ENCODE peak calls at places on chromosomes 13 and 19, in six cellular contexts. Z is stomach, K is colonic mucosa, X is tibial nerve, T is lung, P is spleen. E is an unnamed sample.

GRCh38 chr13:39410089-39410901 is 192.7 kb downstream of the LHFPL6 start:
- DNase-seq in Z (no peak), K (no peak), X (no peak), T (no peak), P (no peak), E (no peak)

GRCh38 chr19:18883530-18884304 is 12.2 kb downstream of the CERS1 start:
- DNase-seq in Z (no peak), K (peak), X (no peak), T (no peak), P (no peak), E (no peak)

GRCh38 chr13:79614519-79614918 is 133.6 kb downstream of the NDFIP2 start:
- DNase-seq in Z (no peak), K (no peak), X (no peak), T (no peak), P (no peak), E (no peak)

GRCh38 chr19:15296353-15296752 is 36.0 kb downstream of the BRD4 start:
- DNase-seq in Z (no peak), K (no peak), X (no peak), T (no peak), P (peak), E (no peak)

GRCh38 chr13:86601351-86601750 is 802.1 kb upstream of the SLITRK6 start:
- DNase-seq in Z (no peak), K (no peak), X (no peak), T (no peak), P (no peak), E (no peak)

GRCh38 chr13:97753942-97754670 is 199.4 kb upstream of the IPO5 start:
- DNase-seq in Z (no peak), K (no peak), X (no peak), T (no peak), P (no peak), E (no peak)

GRCh38 chr19:42420055-42420544 is 7.1 kb downstream of the LIPE start:
- DNase-seq in Z (peak), K (peak), X (no peak), T (no peak), P (peak), E (no peak)

GRCh38 chr13:113956571-113956970 is 17.3 kb downstream of the C13orf46 start:
- DNase-seq in Z (no peak), K (no peak), X (no peak), T (no peak), P (peak), E (no peak)

GRCh38 chr19:33395561-33396550 is 22.3 kb downstream of the CEBPG start:
- DNase-seq in Z (peak), K (no peak), X (peak), T (peak), P (peak), E (no peak)

GRCh38 chr19:44974809-44975347 is 19.7 kb downstream of the CLPTM1 start:
- DNase-seq in Z (no peak), K (no peak), X (no peak), T (no peak), P (no peak), E (no peak)

GRCh38 chr19:44973982-44974735 is 19.0 kb downstream of the CLPTM1 start:
- DNase-seq in Z (no peak), K (no peak), X (no peak), T (no peak), P (no peak), E (no peak)

GRCh38 chr19:44972802-44973201 is 17.6 kb downstream of the CLPTM1 start:
- DNase-seq in Z (no peak), K (no peak), X (no peak), T (no peak), P (no peak), E (no peak)

GRCh38 chr19:44975444-44975843 is 20.3 kb downstream of the CLPTM1 start:
- DNase-seq in Z (no peak), K (no peak), X (no peak), T (no peak), P (no peak), E (no peak)
- TF ChIP-seq CTCF in Z (no peak), K (no peak), X (no peak), T (no peak), P (no peak), E (no peak)

GRCh38 chr13:35720690-35721554 is 244.4 kb upstream of the MAB21L1 start:
- DNase-seq in Z (peak), K (peak), X (no peak), T (peak), P (no peak), E (peak)

GRCh38 chr13:35720290-35720689 is 243.8 kb upstream of the MAB21L1 start:
- DNase-seq in Z (no peak), K (no peak), X (no peak), T (no peak), P (no peak), E (no peak)

GRCh38 chr13:35716644-35717170 is 240.2 kb upstream of the MAB21L1 start:
- DNase-seq in Z (no peak), K (no peak), X (no peak), T (no peak), P (no peak), E (no peak)

GRCh38 chr13:35716186-35716585 is 239.7 kb upstream of the MAB21L1 start:
- DNase-seq in Z (no peak), K (no peak), X (no peak), T (peak), P (no peak), E (no peak)

GRCh38 chr13:35718084-35718483 is 241.6 kb upstream of the MAB21L1 start:
- DNase-seq in Z (no peak), K (no peak), X (no peak), T (no peak), P (no peak), E (no peak)
- TF ChIP-seq CTCF in Z (no peak), K (no peak), X (no peak), T (no peak), P (no peak), E (no peak)

DNA sequence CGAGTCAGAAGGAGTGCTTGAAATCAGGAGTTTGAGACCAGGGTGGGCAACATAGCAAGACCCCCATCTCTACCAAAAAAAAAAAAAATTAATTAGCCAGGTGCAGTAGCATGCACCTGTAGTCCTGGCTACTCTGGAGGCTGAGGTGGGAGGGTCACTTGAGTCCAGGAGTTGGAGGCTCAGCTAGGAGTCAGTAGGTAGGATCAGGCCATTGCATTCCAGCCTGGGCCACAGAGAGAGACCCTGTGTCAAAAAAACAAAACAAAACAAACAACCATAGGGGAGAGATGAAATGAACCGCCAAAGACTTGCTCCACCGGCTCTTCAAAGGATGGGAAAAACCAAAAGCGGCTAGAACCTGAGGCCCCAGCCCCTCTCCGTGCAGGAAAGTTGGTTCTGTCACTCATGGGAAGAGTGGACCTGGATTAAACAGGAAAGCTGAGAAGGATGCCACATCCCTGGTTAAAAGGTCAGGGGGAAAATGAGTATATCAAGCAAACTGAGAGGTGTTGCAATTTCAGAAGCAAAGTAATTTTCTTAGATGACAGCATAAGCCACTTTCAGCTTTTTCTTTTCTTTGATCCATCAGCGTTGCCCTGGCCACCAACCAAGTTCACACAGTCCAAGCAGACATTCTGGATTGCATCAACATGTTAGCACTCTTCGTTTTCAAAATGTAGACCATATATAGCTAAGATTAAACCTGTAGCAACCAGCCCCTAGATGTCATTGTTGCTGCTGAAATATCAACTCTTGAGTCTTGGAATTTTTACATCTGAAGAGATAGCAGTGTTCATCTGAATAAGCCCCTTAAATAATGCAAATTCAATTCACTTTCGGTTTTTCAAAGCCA is 8.9 kb upstream of the ZNF507 start:
- DNase-seq in Z (no peak), K (no peak), X (no peak), T (no peak), P (no peak), E (no peak)
- TF ChIP-seq CTCF in Z (no peak), K (no peak), X (no peak), T (no peak), P (no peak), E (peak)

DNA sequence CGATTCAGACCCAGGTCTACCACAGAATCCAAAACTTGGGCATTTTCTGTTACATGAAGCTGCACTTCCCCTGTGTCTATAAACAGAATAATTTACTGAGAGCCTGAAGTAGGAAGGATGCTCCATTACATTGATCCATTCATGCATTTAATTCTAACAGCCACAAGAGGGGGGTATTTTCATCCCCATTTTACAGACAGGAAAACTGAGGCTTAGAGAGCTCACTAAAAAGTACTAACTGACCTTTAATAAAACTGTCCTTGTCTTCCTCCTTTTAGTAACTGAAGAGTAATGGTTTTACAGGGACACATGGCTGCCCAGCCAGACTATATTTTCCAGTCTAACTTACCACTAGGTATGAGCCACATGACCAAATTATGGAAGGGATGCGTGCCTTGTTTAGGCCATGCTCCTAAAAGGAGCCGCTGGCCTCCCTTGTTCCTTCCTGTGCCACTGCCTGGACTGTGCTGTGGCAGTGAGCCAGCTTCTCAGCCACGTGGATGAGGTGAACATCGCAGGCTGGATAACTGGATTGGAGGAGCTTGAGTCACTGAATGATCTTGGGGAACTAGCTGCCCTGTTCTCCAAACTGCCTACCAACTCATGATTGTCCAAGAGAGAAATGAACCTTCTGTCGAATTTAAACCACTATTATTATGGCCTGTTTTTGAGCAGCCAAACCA is 108.3 kb downstream of the DOCK9 start:
- DNase-seq in Z (peak), K (no peak), X (no peak), T (no peak), P (no peak), E (no peak)
- TF ChIP-seq CTCF in Z (no peak), K (no peak), X (no peak), T (no peak), P (peak), E (no peak)

GRCh38 chr19:41205995-41206394 is 13.0 kb downstream of the CYP2S1 start:
- DNase-seq in Z (no peak), K (no peak), X (no peak), T (no peak), P (no peak), E (no peak)
- TF ChIP-seq CTCF in Z (no peak), K (no peak), X (no peak), T (no peak), P (no peak), E (no peak)

DNA sequence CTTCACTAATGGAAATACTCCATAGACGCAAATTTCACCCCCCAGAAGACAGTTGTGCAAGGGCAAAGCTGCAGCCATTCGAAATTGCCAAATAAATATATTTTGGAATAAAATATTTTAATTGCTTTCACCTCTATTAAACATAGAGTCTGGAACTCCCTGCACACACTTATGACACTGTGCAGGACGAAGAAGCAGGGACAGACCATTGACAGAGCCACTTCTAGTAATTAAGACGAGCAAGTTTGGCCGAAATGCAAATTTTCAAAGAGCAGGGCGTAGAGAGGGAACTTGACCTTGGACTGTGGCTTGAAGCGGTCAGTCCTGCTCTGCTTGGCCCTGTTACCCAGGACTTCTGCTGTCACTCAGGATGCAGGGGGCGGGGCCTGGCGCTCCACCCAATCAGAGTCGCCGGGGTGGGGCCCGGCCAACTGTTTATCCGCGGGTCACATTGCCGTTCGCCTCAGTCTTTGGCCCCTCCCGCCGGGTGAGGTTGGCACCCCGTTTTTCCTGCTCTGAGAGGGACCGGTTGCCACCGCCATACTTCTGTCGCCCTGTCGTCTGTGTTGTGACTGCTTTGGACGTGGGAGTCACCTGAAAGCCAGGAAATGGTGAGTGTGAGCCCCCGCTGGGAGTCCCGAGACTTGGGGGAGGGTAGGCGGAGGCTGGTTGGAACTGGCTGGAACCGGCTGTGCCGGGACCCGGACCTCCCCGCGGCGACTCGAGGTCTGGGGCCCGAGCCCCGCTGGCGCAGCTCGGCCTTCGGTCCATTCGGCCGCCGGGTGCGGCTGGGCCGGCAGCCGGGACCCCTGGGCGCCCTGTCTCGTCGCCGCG is at the start of gene ZNF844:
- DNase-seq in Z (peak), K (peak), X (peak), T (peak), P (peak), E (peak)
- TF ChIP-seq CTCF in Z (no peak), K (no peak), X (no peak), T (no peak), P (no peak), E (no peak)

DNA sequence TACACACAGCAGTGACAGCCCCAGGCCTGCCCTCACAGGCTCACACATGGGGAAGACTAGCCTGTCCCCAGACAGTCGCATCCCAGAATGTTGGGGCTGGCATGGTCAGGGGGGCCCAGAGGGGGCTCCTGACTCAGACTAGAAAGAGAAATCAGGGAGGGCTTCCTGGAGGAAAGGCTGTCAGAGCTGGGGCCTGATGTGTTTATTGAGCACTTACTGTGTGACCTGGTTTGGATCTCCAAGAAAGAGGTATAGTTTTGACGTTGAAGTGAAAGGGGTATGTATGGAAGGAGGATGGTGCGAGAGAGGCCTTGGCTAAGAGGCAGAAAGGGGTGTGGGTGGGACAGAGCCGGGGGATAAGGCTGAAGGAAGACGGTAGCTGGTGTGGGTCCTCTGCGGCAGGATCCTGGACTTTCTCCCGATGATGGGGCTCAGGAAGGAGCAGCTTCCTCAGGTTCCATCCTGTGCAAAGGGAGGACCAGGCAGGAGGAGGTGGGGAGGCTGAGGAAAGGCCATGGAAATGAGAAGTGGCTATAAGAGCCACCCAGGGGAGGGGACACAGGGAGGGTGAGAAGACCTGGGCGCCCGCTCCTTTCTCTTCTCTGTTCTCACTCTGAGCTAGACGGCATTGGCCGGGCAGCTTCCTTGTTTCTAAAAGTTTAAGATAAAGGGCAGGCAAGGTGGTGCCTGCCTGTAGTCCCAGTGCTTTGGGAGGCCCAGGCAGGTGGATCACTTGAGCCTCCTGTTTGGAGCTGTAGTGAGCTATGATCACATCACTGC is 16.1 kb upstream of the BCL3 start:
- DNase-seq in Z (no peak), K (no peak), X (no peak), T (no peak), P (no peak), E (no peak)
- TF ChIP-seq CTCF in Z (no peak), K (no peak), X (no peak), T (no peak), P (no peak), E (no peak)

GRCh38 chr13:45807520-45808099 is 43.9 kb downstream of the SIAH3 start:
- DNase-seq in Z (peak), K (no peak), X (no peak), T (no peak), P (no peak), E (no peak)
- TF ChIP-seq CTCF in Z (no peak), K (no peak), X (peak), T (peak), P (peak), E (peak)